ENCODE peak calls at places on chromosomes 16 and 17, in eight cellular contexts. J is thoracic aorta; P is neural crest cell; T is stimulated activated CD4-positive, alpha-beta T cell treated with anti-CD3 and anti-CD28 coated beads, Interleukin-12 subunit alpha, Interleukin-12 subunit beta, amount 100 ng/mL, for 48 hours; M is T-helper 2 cell; X is ELF-1; S is NCI-H774; F is psoas muscle. I is an unnamed sample.

GRCh38 chr17:47852113-47852949 is 1.4 kb upstream of the SP6 start:
- DNase-seq in S (no peak), F (no peak), M (no peak), T (no peak), J (no peak), X (no peak), P (no peak), I (no peak)

GRCh38 chr17:1720856-1721386 is 3.6 kb upstream of the WDR81 start:
- DNase-seq in T (peak; percentile 59), M (peak; percentile 55), P (peak; percentile 62), F (no peak), J (no peak), X (peak; percentile 81), S (peak; percentile 14), I (peak; percentile 7)

GRCh38 chr17:50817142-50817751 is 18.1 kb upstream of the WFIKKN2 start:
- DNase-seq in P (peak; percentile 53), J (no peak), M (peak; percentile 41), S (no peak), T (peak; percentile 48), X (peak; percentile 50), F (peak; percentile 55), I (no peak)

GRCh38 chr17:2403044-2403443 is 2.2 kb upstream of the MNT start:
- DNase-seq in J (no peak), M (no peak), S (no peak), P (no peak), T (no peak), F (no peak), X (no peak), I (no peak)

GRCh38 chr17:39563476-39563875 is 44.2 kb downstream of the NEUROD2 start:
- DNase-seq in M (no peak), X (peak; percentile 39), F (no peak), T (no peak), S (no peak), J (no peak), P (no peak), I (peak; percentile 63)

GRCh38 chr16:89721644-89722391 is 481 bp downstream of the ZNF276 start:
- DNase-seq in T (peak; percentile 74), S (peak; percentile 1), M (peak; percentile 88), J (no peak), F (peak; percentile 61), P (no peak), X (peak; percentile 53), I (no peak)

GRCh38 chr17:63277629-63278028 is 168.5 kb downstream of the CYB561 start:
- DNase-seq in X (no peak), F (no peak), T (no peak), S (no peak), P (no peak), J (no peak), M (no peak), I (no peak)

GRCh38 chr17:47703191-47703591 is 9.2 kb downstream of the TBKBP1 start:
- DNase-seq in X (no peak), F (no peak), M (no peak), J (no peak), S (no peak), P (no peak), T (peak; percentile 48), I (no peak)

GRCh38 chr17:19753049-19753444 is 4.9 kb upstream of the ALDH3A1 start:
- DNase-seq in M (no peak), X (no peak), J (peak; percentile 62), S (no peak), F (peak; percentile 86), P (no peak), T (no peak), I (no peak)

GRCh38 chr17:63546308-63547082 is 3.8 kb upstream of the DCAF7 start:
- DNase-seq in M (no peak), P (no peak), T (no peak), J (no peak), X (no peak), F (no peak), S (no peak), I (no peak)

GRCh38 chr16:9081183-9081582 is 10.3 kb upstream of the HAPSTR1 start:
- DNase-seq in P (no peak), T (no peak), S (no peak), F (no peak), J (no peak), M (no peak), X (no peak), I (no peak)

GRCh38 chr17:82574041-82574440 is 54.5 kb downstream of the FOXK2 start:
- DNase-seq in P (no peak), T (no peak), M (no peak), J (no peak), S (no peak), X (no peak), F (no peak), I (no peak)

GRCh38 chr16:11319529-11320146 is 25.6 kb upstream of the RMI2 start:
- DNase-seq in X (no peak), S (no peak), T (no peak), J (no peak), P (no peak), M (no peak), F (no peak), I (no peak)

GRCh38 chr16:68642436-68643064 is 2.6 kb upstream of the CDH3 start:
- DNase-seq in X (peak; percentile 93), T (no peak), P (peak; percentile 48), F (no peak), J (no peak), S (no peak), M (no peak), I (peak; percentile 16)